ENCODE peak calls at places on chromosomes 11 and 22, in five cellular contexts. O is coronary artery, T is HFF-Myc, Z is GM06990, M is astrocyte of the spinal cord. G is an unnamed sample.

GRCh38 chr11:118791961-118792578 is 1.1 kb upstream of the DDX6 start:
- DNase-seq in O (peak; percentile 76), T (no peak), Z (peak; percentile 69), M (no peak), G (peak; percentile 62)

GRCh38 chr22:39238561-39238960 is 6.2 kb downstream of the PDGFB start:
- DNase-seq in O (no peak), T (no peak), Z (no peak), M (no peak), G (no peak)

GRCh38 chr11:76602431-76602861 is 68.1 kb downstream of the LRRC32 start:
- DNase-seq in O (peak; percentile 76), T (no peak), Z (no peak), M (no peak), G (no peak)

GRCh38 chr11:123382555-123383074 is 47.5 kb upstream of the GRAMD1B start:
- DNase-seq in O (no peak), T (no peak), Z (peak; percentile 37), M (no peak), G (peak; percentile 46)

GRCh38 chr11:66727282-66727882 is 1.6 kb downstream of the SPTBN2 start:
- DNase-seq in O (no peak), T (no peak), Z (peak; percentile 32), M (peak; percentile 12), G (no peak)

GRCh38 chr11:70572974-70573260 is 174.6 kb downstream of the CTTN start:
- DNase-seq in O (no peak), T (no peak), Z (no peak), M (no peak), G (no peak)

GRCh38 chr11:107791343-107792048 is 67.1 kb downstream of the SLC35F2 start:
- DNase-seq in O (no peak), T (no peak), Z (no peak), M (no peak), G (no peak)

GRCh38 chr22:34946339-34946985 is 119.5 kb upstream of the ISX start:
- DNase-seq in O (no peak), T (no peak), Z (peak; percentile 15), M (no peak), G (peak; percentile 37)

DNA sequence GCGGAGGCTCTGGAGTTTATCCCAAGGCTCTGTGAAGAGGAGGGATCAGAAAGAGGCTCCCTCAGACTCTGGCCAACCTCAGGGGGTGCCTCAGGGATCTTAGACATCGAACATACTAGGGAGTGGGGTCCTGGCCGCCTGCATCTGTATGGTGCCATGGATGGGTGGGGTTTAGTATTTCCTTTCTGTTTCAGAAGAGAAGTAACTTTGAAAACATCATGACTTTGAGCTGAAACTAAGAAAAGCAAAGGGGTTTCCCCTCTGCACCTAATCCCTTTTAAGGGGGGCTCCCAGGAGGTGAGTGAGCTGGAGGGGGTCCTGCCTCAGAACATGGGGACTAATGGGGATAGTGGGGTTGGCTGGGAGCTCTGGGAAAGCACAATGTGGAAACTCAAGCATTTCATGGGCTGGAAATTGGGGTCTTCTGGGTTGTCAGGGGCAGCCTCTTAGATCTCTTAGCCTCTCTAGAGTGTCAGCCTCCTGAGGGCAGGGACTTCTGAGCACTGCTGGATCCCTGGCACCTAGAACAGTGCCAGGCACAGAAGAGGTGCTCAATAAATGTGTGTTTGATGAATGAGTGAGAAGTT is 11.8 kb upstream of the SSTR3 start:
- DNase-seq in O (no peak), T (no peak), Z (peak; percentile 44), M (no peak), G (peak; percentile 76)
- H3K4me3 ChIP-seq in O (no peak overlapping the region), T (no peak overlapping the region), Z (no peak overlapping the region), M (no peak overlapping the region), G (no peak overlapping the region)

GRCh38 chr11:86940122-86940777 is 14.9 kb downstream of the FZD4 start:
- DNase-seq in O (no peak), T (no peak), Z (no peak), M (peak; percentile 74), G (no peak)
- TF ChIP-seq CTCF in O (no peak), T (no peak), Z (no peak), M (no peak), G (no peak)

DNA sequence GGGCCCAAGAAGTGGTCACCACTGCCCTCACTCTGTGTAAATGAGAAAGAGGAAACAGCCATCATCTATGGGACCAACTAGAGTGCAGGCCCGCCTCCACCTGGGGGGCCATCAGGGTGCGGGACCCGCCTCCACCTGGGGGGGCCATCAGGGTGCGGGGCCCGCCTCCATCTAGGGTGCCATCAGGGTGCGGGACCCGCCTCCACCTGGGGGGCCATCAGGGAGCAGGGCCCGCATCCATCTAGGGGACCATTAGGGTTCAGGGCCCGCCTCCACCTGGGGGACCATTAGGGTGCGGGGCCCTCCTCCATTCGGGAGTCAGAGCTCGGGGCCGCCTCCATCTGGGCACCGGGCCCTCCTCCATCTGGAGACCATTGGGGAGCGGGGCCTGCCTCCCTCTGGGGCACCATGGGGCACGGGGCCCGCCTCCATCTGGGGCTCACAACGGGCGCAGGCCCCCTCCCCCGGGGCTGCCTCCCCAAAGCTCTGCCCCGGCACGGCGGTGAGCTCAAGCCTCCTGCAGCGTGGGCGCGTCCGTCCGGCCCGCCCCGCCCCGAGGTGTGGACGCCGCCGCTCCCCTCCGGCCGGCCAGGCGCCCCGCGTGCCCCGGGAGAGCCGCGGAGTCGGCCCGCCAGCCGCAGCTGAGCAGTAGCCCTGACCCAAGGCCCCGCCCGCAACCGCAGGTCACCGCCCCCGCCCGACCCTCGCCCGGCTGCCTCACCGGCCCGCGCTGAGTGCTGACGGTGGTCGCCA is 511 bp downstream of the TOLLIP start:
- DNase-seq in O (no peak), T (no peak), Z (peak; percentile 31), M (no peak), G (peak; percentile 13)
- H3K4me3 ChIP-seq in O (peak overlapping the region; percentile 96), T (peak overlapping the region; percentile 64), Z (peak overlapping the region; percentile 73), M (peak overlapping the region; percentile 65), G (peak overlapping the region; percentile 82)

GRCh38 chr11:14232652-14233051 is 126.3 kb downstream of the RRAS2 start:
- DNase-seq in O (no peak), T (no peak), Z (no peak), M (no peak), G (no peak)
- TF ChIP-seq CTCF in O (no peak), T (peak; percentile 45), Z (peak; percentile 47), M (peak; percentile 36), G (no peak)

DNA sequence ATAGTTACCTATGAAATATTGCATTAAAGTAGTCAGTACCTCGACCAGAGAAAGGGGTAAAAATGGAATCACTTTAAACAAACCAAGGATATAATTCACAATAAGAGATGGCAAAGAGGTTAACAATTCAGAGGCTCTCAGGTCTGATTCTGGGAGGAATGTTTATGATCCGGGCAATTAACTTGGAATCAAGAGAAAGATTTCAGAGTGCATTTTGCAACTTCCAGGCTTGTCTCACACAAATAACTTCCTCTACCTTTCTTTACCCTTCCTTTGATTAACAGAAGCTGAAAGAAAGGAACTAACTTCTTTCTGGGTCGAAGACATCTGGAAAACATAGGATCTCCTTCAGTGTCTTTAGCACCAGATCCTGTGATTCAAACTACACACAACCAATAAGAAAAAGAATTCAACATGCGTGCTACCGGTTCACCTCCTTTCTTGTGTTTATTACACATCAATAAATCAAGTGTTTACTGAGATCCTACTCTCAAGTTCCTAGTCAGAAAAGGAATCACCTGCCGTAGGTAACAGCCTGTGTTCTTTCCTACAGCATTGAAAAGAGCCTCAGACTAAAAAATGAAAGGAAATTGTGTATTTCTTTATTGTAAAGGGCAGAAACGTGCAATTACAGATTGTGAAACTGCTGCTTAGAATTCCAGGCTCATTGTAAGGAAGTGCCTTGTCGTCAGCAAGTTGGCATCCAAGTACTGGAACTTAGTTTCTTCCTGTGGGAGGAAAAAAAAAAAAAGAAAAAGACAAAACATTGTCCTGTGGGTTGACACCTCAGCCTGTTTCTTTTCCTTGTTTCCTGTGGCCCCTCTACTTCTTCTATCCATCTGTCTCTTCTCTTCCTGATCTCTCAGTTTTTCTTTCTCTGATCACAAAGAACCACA is 29.5 kb downstream of the CARD18 start:
- DNase-seq in O (no peak), T (no peak), Z (no peak), M (peak; percentile 9), G (no peak)
- H3K4me3 ChIP-seq in O (no peak overlapping the region), T (no peak overlapping the region), Z (no peak overlapping the region), M (no peak overlapping the region), G (no peak overlapping the region)